ENCODE peak calls at places on chromosomes 1 and 21, in nine cellular contexts. N, C, O, M, U, V, E, K and G are unnamed samples.

GRCh38 chr1:54774820-54775498 is 10.6 kb upstream of the PARS2 start:
- DNase-seq in N (no peak), C (no peak), O (peak; percentile 92), M (no peak), U (peak; percentile 17), V (no peak), E (no peak), K (no peak), G (no peak)

GRCh38 chr1:210438928-210439841 is 110.5 kb downstream of the HHAT start:
- DNase-seq in N (no peak), C (no peak), O (peak; percentile 92), M (no peak), U (no peak), V (no peak), E (no peak), K (no peak), G (no peak)

GRCh38 chr1:214558002-214558770 is 6.8 kb upstream of the PTPN14 start:
- DNase-seq in N (no peak), C (no peak), O (no peak), M (no peak), U (no peak), V (no peak), E (no peak), K (no peak), G (no peak)

GRCh38 chr1:155175927-155176371 is 2.3 kb downstream of the TRIM46 start:
- DNase-seq in N (peak; percentile 27), C (no peak), O (no peak), M (no peak), U (peak; percentile 40), V (no peak), E (no peak), K (peak; percentile 76), G (no peak)

GRCh38 chr1:38497921-38498320 is 361.7 kb downstream of the RRAGC start:
- DNase-seq in N (no peak), C (no peak), O (no peak), M (no peak), U (no peak), V (no peak), E (no peak), K (no peak), G (no peak)

GRCh38 chr1:160978510-160978927 is 23.9 kb upstream of the ITLN2 start:
- DNase-seq in N (no peak), C (no peak), O (no peak), M (no peak), U (no peak), V (no peak), E (no peak), K (no peak), G (no peak)

GRCh38 chr1:162381941-162382750 is 618 bp downstream of the C1orf226 start:
- DNase-seq in N (no peak), C (no peak), O (no peak), M (no peak), U (no peak), V (no peak), E (no peak), K (no peak), G (no peak)

GRCh38 chr1:2046225-2046917 is 3.8 kb upstream of the PRKCZ start:
- DNase-seq in N (peak; percentile 72), C (peak; percentile 59), O (peak; percentile 83), M (no peak), U (peak; percentile 81), V (peak; percentile 32), E (no peak), K (no peak), G (peak; percentile 75)

GRCh38 chr21:41832230-41833137 is 46.7 kb downstream of the PRDM15 start:
- DNase-seq in N (no peak), C (no peak), O (no peak), M (no peak), U (no peak), V (no peak), E (no peak), K (peak; percentile 46), G (no peak)

GRCh38 chr1:3785458-3786157 is 10.7 kb downstream of the LRRC47 start:
- DNase-seq in N (peak; percentile 26), C (no peak), O (peak; percentile 57), M (no peak), U (no peak), V (no peak), E (no peak), K (no peak), G (no peak)

GRCh38 chr1:150476754-150477153 is 10.5 kb upstream of the TARS2 start:
- DNase-seq in N (no peak), C (no peak), O (no peak), M (no peak), U (no peak), V (no peak), E (no peak), K (no peak), G (no peak)

GRCh38 chr1:23556661-23557470 is 2.4 kb downstream of the ID3 start:
- DNase-seq in N (no peak), C (no peak), O (peak; percentile 83), M (no peak), U (no peak), V (no peak), E (no peak), K (no peak), G (no peak)

GRCh38 chr1:52203935-52204625 is 62.2 kb downstream of the ZFYVE9 start:
- DNase-seq in N (no peak), C (no peak), O (no peak), M (no peak), U (no peak), V (no peak), E (no peak), K (no peak), G (no peak)

GRCh38 chr1:150753416-150753815 is 12.2 kb downstream of the CTSS start:
- DNase-seq in N (no peak), C (no peak), O (no peak), M (no peak), U (no peak), V (no peak), E (no peak), K (no peak), G (no peak)

GRCh38 chr1:6191968-6192367 is 7.4 kb downstream of the RPL22 start:
- DNase-seq in N (no peak), C (no peak), O (no peak), M (no peak), U (no peak), V (no peak), E (no peak), K (no peak), G (no peak)

GRCh38 chr1:28370220-28371010 is 875 bp downstream of the PHACTR4 start:
- DNase-seq in N (peak; percentile 31), C (no peak), O (peak; percentile 71), M (peak; percentile 19), U (peak; percentile 45), V (peak; percentile 9), E (no peak), K (no peak), G (peak; percentile 56)

GRCh38 chr1:181141431-181141910 is 53.0 kb downstream of the IER5 start:
- DNase-seq in N (peak; percentile 82), C (no peak), O (no peak), M (no peak), U (peak; percentile 78), V (no peak), E (no peak), K (peak; percentile 88), G (no peak)

GRCh38 chr1:34433099-34433498 is 256.4 kb downstream of the C1orf94 start:
- DNase-seq in N (no peak), C (no peak), O (no peak), M (no peak), U (no peak), V (no peak), E (no peak), K (no peak), G (no peak)

GRCh38 chr1:44368471-44369151 is 13.6 kb upstream of the ERI3 start:
- DNase-seq in N (no peak), C (no peak), O (no peak), M (no peak), U (no peak), V (no peak), E (no peak), K (no peak), G (no peak)

GRCh38 chr1:31910933-31911332 is 27.2 kb downstream of the PTP4A2 start:
- DNase-seq in N (peak; percentile 45), C (no peak), O (no peak), M (no peak), U (no peak), V (no peak), E (no peak), K (no peak), G (no peak)

GRCh38 chr1:24673336-24673735 is 30.2 kb downstream of the SRRM1 start:
- DNase-seq in N (no peak), C (no peak), O (no peak), M (no peak), U (no peak), V (no peak), E (no peak), K (no peak), G (no peak)